ENCODE peak calls at places on chromosomes 2 and 18, in four cellular contexts. J is activated CD4-positive, CD25-positive, alpha-beta regulatory T cell; B is GM12865; G is stimulated activated naive B cell treated with anti-CD40 and anti-IgM and Interleukin-4, amounts not matched to agents 10 μg/mL and 1 μg/mL and 100 μg/mL, for 72 hours. M is an unnamed sample.

GRCh38 chr2:64212801-64213321 is 68.6 kb upstream of the PELI1 start:
- DNase-seq in J (no peak), B (peak), G (peak), M (no peak)

GRCh38 chr18:56967032-56967431 is 179.9 kb upstream of the BOD1L2 start:
- DNase-seq in J (no peak), B (no peak), G (no peak), M (no peak)

GRCh38 chr2:215145611-215146010 is 7.2 kb upstream of the ABCA12 start:
- DNase-seq in J (no peak), B (no peak), G (no peak), M (no peak)

GRCh38 chr2:238925281-238925680 is 77.4 kb downstream of the TWIST2 start:
- DNase-seq in J (no peak), B (no peak), G (no peak), M (no peak)

GRCh38 chr2:237797253-237797652 is 1.3 kb upstream of the RBM44 start:
- DNase-seq in J (no peak), B (no peak), G (no peak), M (no peak)

GRCh38 chr2:58194451-58194850 is 46.7 kb downstream of the FANCL start:
- DNase-seq in J (no peak), B (no peak), G (no peak), M (no peak)

GRCh38 chr2:155546715-155547555 is 785.6 kb downstream of the NR4A2 start:
- DNase-seq in J (no peak), B (no peak), G (no peak), M (no peak)

GRCh38 chr18:69067048-69067447 is 269.2 kb downstream of the CCDC102B start:
- DNase-seq in J (no peak), B (no peak), G (no peak), M (no peak)

GRCh38 chr18:68484241-68484640 is 230.7 kb downstream of the TMX3 start:
- DNase-seq in J (no peak), B (no peak), G (no peak), M (no peak)

GRCh38 chr2:56613917-56614316 is 430.1 kb downstream of the CCDC85A start:
- DNase-seq in J (no peak), B (no peak), G (no peak), M (no peak)

GRCh38 chr2:168394262-168394661 is 61.8 kb upstream of the CERS6 start:
- DNase-seq in J (no peak), B (no peak), G (no peak), M (no peak)

GRCh38 chr2:7999683-8000476 is 682.0 kb upstream of the ID2 start:
- DNase-seq in J (no peak), B (no peak), G (no peak), M (no peak)

GRCh38 chr18:55509631-55510372 is 78.2 kb downstream of the TCF4 start:
- DNase-seq in J (no peak), B (peak), G (peak), M (no peak)

GRCh38 chr2:109419171-109419756 is 194.5 kb downstream of the SEPTIN10 start:
- DNase-seq in J (no peak), B (no peak), G (no peak), M (no peak)

GRCh38 chr2:238285653-238286082 is 2.7 kb downstream of the PER2 start:
- DNase-seq in J (no peak), B (no peak), G (no peak), M (peak)

GRCh38 chr18:3722662-3723433 is 272.9 kb downstream of the TGIF1 start:
- DNase-seq in J (no peak), B (no peak), G (no peak), M (no peak)

GRCh38 chr2:29226808-29227207 is 111.6 kb downstream of the CLIP4 start:
- DNase-seq in J (no peak), B (no peak), G (no peak), M (no peak)

GRCh38 chr2:6917071-6917760 is at the start of gene RNF144A:
- DNase-seq in J (peak), B (peak), G (peak), M (peak)

GRCh38 chr2:232748038-232748437 is 28.3 kb downstream of the KCNJ13 start:
- DNase-seq in J (no peak), B (no peak), G (no peak), M (no peak)

GRCh38 chr18:70036168-70036567 is 88.5 kb upstream of the CD226 start:
- DNase-seq in J (no peak), B (no peak), G (no peak), M (no peak)

GRCh38 chr18:614193-614592 is 17.4 kb downstream of the CLUL1 start:
- DNase-seq in J (no peak), B (no peak), G (no peak), M (no peak)

GRCh38 chr2:19785867-19786266 is 115.9 kb downstream of the TTC32 start:
- DNase-seq in J (no peak), B (no peak), G (no peak), M (no peak)

GRCh38 chr18:11407900-11408299 is 201.5 kb upstream of the SLC35G4 start:
- DNase-seq in J (no peak), B (no peak), G (no peak), M (no peak)

GRCh38 chr2:165505514-165505913 is 36.0 kb downstream of the CSRNP3 start:
- DNase-seq in J (no peak), B (no peak), G (no peak), M (no peak)

GRCh38 chr2:72989770-72990556 is 72.6 kb downstream of the EMX1 start:
- DNase-seq in J (no peak), B (no peak), G (no peak), M (peak)

GRCh38 chr2:218902427-218902826 is 21.8 kb downstream of the WNT10A start:
- DNase-seq in J (no peak), B (no peak), G (no peak), M (no peak)

GRCh38 chr2:85503168-85503610 is 35.8 kb upstream of the MAT2A start:
- DNase-seq in J (no peak), B (no peak), G (no peak), M (no peak)

GRCh38 chr2:114714316-114714715 is 271.9 kb downstream of the DPP10 start:
- DNase-seq in J (no peak), B (no peak), G (no peak), M (no peak)

GRCh38 chr2:31710121-31710520 is 129.4 kb upstream of the SRD5A2 start:
- DNase-seq in J (no peak), B (no peak), G (no peak), M (no peak)

GRCh38 chr18:9536354-9537152 is 61.2 kb downstream of the RALBP1 start:
- DNase-seq in J (no peak), B (no peak), G (no peak), M (no peak)

GRCh38 chr2:75243219-75243618 is 43.9 kb upstream of the TACR1 start:
- DNase-seq in J (no peak), B (no peak), G (no peak), M (no peak)

GRCh38 chr2:95061119-95061512 is 35.6 kb downstream of the MAL start:
- DNase-seq in J (no peak), B (no peak), G (no peak), M (no peak)

GRCh38 chr2:120611961-120612360 is 123.7 kb upstream of the GLI2 start:
- DNase-seq in J (no peak), B (no peak), G (no peak), M (no peak)

GRCh38 chr2:61426267-61426897 is 44.5 kb downstream of the USP34 start:
- DNase-seq in J (peak), B (peak), G (peak), M (no peak)

GRCh38 chr2:158738363-158738762 is 56.8 kb upstream of the DAPL1 start:
- DNase-seq in J (no peak), B (no peak), G (no peak), M (no peak)

GRCh38 chr18:74420926-74421325 is 36.2 kb downstream of the DIPK1C start:
- DNase-seq in J (no peak), B (no peak), G (no peak), M (no peak)

GRCh38 chr2:241432824-241433448 is 75.4 kb downstream of the STK25 start:
- DNase-seq in J (no peak), B (no peak), G (no peak), M (no peak)